ENCODE peak calls at places on chromosome 12, in nine cellular contexts. I is frontal cortex; J is SHP77; V is HFFc6; Q is stimulated activated CD8-positive, alpha-beta memory T cell treated with anti-CD3 and anti-CD28 coated beads, Interleukin-15, amount 100 ng/mL, for 1 hour; U is NCI-H1105; E is pons; G is GM10248; K is activated T-helper 1 cell treated with anti-CD3 and anti-CD28 coated beads, Interleukin-12 subunit alpha, Interleukin-12 subunit beta, Interleukin-2, Interleukin-4 antibody, amounts not matched to agents 30 ng/mL and 10 ng/mL and 1 ng/mL, durations not matched to agents 14 hours and 24 hours and 36 hours. Y is an unnamed sample.

GRCh38 chr12:75446857-75447256 is 33.7 kb upstream of the GLIPR1 start:
- DNase-seq in I (no peak), U (no peak), J (no peak), K (no peak), Q (no peak), G (no peak), E (no peak), V (peak), Y (no peak)

GRCh38 chr12:122350444-122350843 is 72.0 kb downstream of the CLIP1 start:
- DNase-seq in G (no peak), Q (no peak), E (peak), J (no peak), K (no peak), I (no peak), U (no peak), V (peak), Y (no peak)

GRCh38 chr12:7498832-7499231 is 4.7 kb downstream of the CD163 start:
- DNase-seq in J (no peak), K (no peak), I (peak), V (peak), G (no peak), E (peak), U (no peak), Q (no peak), Y (no peak)

GRCh38 chr12:1117970-1118563 is 127.0 kb downstream of the ERC1 start:
- DNase-seq in U (peak), V (peak), I (peak), J (peak), E (peak), Q (peak), K (peak), G (peak), Y (peak)

GRCh38 chr12:85466906-85467305 is 186.9 kb downstream of the ALX1 start:
- DNase-seq in I (no peak), J (no peak), U (no peak), V (no peak), K (no peak), G (no peak), E (no peak), Q (no peak), Y (no peak)

GRCh38 chr12:79441534-79441933 is 249.2 kb downstream of the PAWR start:
- DNase-seq in U (no peak), I (no peak), Q (no peak), E (no peak), V (no peak), G (no peak), K (no peak), J (no peak), Y (no peak)

GRCh38 chr12:64998327-64999156 is 122.6 kb downstream of the WIF1 start:
- DNase-seq in G (no peak), J (no peak), U (no peak), V (no peak), K (no peak), Q (no peak), I (no peak), E (peak), Y (no peak)

GRCh38 chr12:12725956-12726542 is 8.9 kb downstream of the CDKN1B start:
- DNase-seq in J (no peak), Q (no peak), K (no peak), G (no peak), E (peak), V (no peak), I (no peak), U (no peak), Y (no peak)

GRCh38 chr12:131190965-131191364 is 237.3 kb downstream of the ADGRD1 start:
- DNase-seq in G (no peak), K (no peak), I (no peak), J (no peak), Q (no peak), E (no peak), V (no peak), U (no peak), Y (no peak)

GRCh38 chr12:5428332-5429221 is 3.3 kb upstream of the NTF3 start:
- DNase-seq in U (peak), K (no peak), Q (no peak), V (peak), G (no peak), E (peak), J (no peak), I (no peak), Y (no peak)

GRCh38 chr12:53726342-53726741 is 910 bp downstream of the CALCOCO1 start:
- DNase-seq in I (no peak), E (no peak), J (no peak), Q (no peak), K (no peak), U (no peak), V (no peak), G (peak), Y (no peak)